ENCODE peak calls at places on chromosome 14, in nine cellular contexts. C is uterus, E is tibial nerve, M is small intestine, N is left ventricle myocardium inferior, S is AG04450, H is hepatocyte, Y is mammary epithelial cell, D is upper lobe of right lung. F is an unnamed sample. For H3K9me3, the result is how much of the 10 kb centered on the place peaks cover.

GRCh38 chr14:34364201-34364600 is 97.8 kb downstream of the SPTSSA start:
- DNase-seq in C (no peak), E (no peak), M (no peak), N (no peak), S (no peak), H (no peak), Y (no peak), D (no peak), F (no peak)

GRCh38 chr14:34465069-34465859 is 3.2 kb upstream of the SPTSSA start:
- DNase-seq in C (no peak), E (no peak), M (peak), N (no peak), S (no peak), H (peak), Y (no peak), D (no peak), F (no peak)

GRCh38 chr14:61368061-61368710 is 46.8 kb downstream of the PRKCH start:
- DNase-seq in C (no peak), E (no peak), M (no peak), N (no peak), S (no peak), H (no peak), Y (no peak), D (no peak), F (peak)

GRCh38 chr14:74239848-74240793 is 872 bp downstream of the VSX2 start:
- DNase-seq in C (no peak), E (no peak), M (no peak), N (no peak), S (no peak), H (no peak), Y (no peak), D (no peak), F (no peak)

GRCh38 chr14:33475623-33476022 is 475.3 kb downstream of the EGLN3 start:
- DNase-seq in C (no peak), E (peak), M (peak), N (no peak), S (no peak), H (peak), Y (peak), D (no peak), F (peak)

GRCh38 chr14:91745329-91745728 is 13.4 kb upstream of the CATSPERB start:
- DNase-seq in C (no peak), E (no peak), M (no peak), N (no peak), S (no peak), H (no peak), Y (peak), D (no peak), F (no peak)

GRCh38 chr14:60700598-60700997 is 23.6 kb downstream of the SIX4 start:
- DNase-seq in C (no peak), E (no peak), M (no peak), N (no peak), S (no peak), H (no peak), Y (no peak), D (no peak), F (no peak)

GRCh38 chr14:58533417-58533816 is 104.3 kb upstream of the DACT1 start:
- DNase-seq in C (no peak), E (no peak), M (no peak), N (no peak), S (no peak), H (peak), Y (no peak), D (no peak), F (no peak)

GRCh38 chr14:54428527-54428926 is 12.6 kb downstream of the CNIH1 start:
- DNase-seq in C (no peak), E (no peak), M (no peak), N (no peak), S (no peak), H (no peak), Y (no peak), D (no peak), F (no peak)

GRCh38 chr14:36582011-36582873 is at the start of gene NKX2-8:
- DNase-seq in C (no peak), E (no peak), M (no peak), N (no peak), S (no peak), H (peak), Y (peak), D (peak), F (no peak)

GRCh38 chr14:36580141-36580855 is 2.1 kb downstream of the NKX2-8 start:
- DNase-seq in C (no peak), E (no peak), M (no peak), N (no peak), S (no peak), H (no peak), Y (no peak), D (no peak), F (no peak)

GRCh38 chr14:36579573-36580140 is 2.8 kb downstream of the NKX2-8 start:
- DNase-seq in C (no peak), E (no peak), M (no peak), N (no peak), S (no peak), H (no peak), Y (no peak), D (no peak), F (no peak)

GRCh38 chr14:36582874-36583241 is 444 bp upstream of the NKX2-8 start:
- DNase-seq in C (no peak), E (no peak), M (no peak), N (no peak), S (no peak), H (no peak), Y (no peak), D (no peak), F (no peak)

DNA sequence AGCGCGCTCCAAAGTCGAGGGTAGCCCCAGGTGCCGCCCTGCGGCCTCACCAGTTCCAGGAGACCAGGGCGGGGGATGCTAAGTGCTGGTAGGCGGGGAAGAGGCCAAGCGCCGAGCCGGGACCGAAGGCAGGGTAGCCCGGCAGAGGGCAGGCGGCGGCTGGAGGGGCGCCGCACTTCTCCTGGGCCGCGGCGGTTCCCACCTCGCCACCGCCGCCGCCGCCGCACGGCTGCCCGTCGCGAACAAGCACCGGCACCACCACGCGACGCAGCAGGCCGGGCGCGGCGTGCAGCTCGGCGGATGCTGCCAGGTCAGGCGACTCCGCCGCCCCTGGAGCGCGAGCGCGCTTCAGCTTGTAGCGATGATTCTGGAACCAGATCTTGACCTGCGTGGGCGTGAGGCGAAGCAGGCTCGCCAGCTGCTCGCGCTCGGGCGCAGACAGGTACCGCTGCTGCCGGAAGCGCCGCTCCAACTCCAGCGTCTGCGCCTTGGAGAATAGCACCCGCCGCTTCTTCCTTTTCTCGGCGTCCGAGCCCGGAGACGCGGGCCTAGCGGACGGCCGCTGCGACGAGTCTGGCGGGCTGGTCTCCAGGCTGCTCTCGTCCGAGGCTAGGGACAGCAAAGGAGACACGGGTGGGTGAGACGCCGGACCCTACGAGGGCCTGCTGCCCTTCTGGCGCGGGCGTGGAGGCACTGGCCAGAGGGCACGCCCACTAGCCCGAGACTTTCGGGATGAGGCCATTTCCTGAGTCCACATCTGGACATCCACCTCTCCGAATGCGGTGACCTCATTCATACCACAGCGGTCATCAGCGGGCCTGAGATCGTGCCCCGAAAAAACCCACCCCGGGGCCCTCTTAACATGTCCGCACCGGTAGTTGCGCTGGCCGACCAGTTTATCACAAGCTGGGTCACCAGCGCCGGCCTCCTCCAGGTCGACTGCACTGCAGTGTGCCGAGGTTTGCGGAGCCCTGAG is 1.3 kb downstream of the NKX2-8 start:
- DNase-seq in C (no peak), E (no peak), M (no peak), N (peak), S (no peak), H (peak), Y (peak), D (peak), F (peak)
- H3K4me3 ChIP-seq in C (peak), E (peak), M (peak), N (peak), S (peak), H (peak), Y (peak), D (peak), F (peak)

DNA sequence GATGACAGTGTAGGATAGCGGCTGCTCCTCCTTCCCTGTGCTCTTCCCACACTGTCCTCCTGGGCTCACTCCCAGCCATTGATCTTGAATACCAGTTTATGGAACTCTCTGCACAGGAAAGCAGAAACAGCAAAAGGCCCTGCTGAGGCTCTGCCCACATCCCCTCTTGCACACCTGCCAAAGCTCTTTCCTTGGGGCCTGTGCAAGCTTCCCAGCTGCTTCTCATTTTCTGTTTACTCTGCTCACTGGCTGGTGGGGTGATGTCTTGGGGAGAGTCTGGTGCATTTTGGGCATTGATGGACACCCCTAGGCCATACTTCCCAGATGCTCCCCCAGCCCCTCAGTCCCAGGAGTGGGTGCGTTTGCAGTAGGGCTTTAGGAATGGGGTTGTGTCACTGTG is 361.8 kb downstream of the TMEM121 start:
- DNase-seq in C (no peak), E (no peak), M (no peak), N (no peak), S (no peak), H (no peak), Y (no peak), D (no peak), F (no peak)
- H3K9me3 ChIP-seq in C (under half), E (under half), M (under half), N (under half), S (half or more), H (under half), Y (under half), D (under half), F (under half)

GRCh38 chr14:76268013-76268376 is 107.9 kb upstream of the ESRRB start:
- DNase-seq in C (no peak), E (no peak), M (no peak), N (no peak), S (no peak), H (no peak), Y (no peak), D (no peak), F (no peak)
- H3K4me3 ChIP-seq in C (peak), E (peak), M (peak), N (peak), S (peak), H (peak), Y (peak), D (peak), F (peak)

GRCh38 chr14:85334316-85334715 is 195.6 kb upstream of the FLRT2 start:
- DNase-seq in C (no peak), E (no peak), M (no peak), N (no peak), S (no peak), H (no peak), Y (no peak), D (no peak), F (no peak)
- H3K9me3 ChIP-seq in C (under half), E (under half), M (under half), N (under half), S (under half), H (under half), Y (under half), D (under half), F (under half)

GRCh38 chr14:68364823-68365222 is 428.0 kb downstream of the ZFP36L1 start:
- DNase-seq in C (peak), E (no peak), M (no peak), N (no peak), S (no peak), H (no peak), Y (no peak), D (no peak), F (no peak)

GRCh38 chr14:68362841-68363240 is 430.0 kb downstream of the ZFP36L1 start:
- DNase-seq in C (no peak), E (no peak), M (no peak), N (no peak), S (no peak), H (no peak), Y (no peak), D (no peak), F (no peak)

GRCh38 chr14:68365228-68365627 is 427.6 kb downstream of the ZFP36L1 start:
- DNase-seq in C (no peak), E (no peak), M (no peak), N (no peak), S (peak), H (no peak), Y (peak), D (no peak), F (no peak)

GRCh38 chr14:68363401-68363800 is 429.5 kb downstream of the ZFP36L1 start:
- DNase-seq in C (no peak), E (no peak), M (no peak), N (no peak), S (no peak), H (no peak), Y (no peak), D (no peak), F (no peak)

GRCh38 chr14:68363841-68364711 is 428.8 kb downstream of the ZFP36L1 start:
- DNase-seq in C (peak), E (no peak), M (no peak), N (peak), S (no peak), H (peak), Y (no peak), D (peak), F (no peak)
- H3K4me3 ChIP-seq in C (no peak), E (no peak), M (no peak), N (no peak), S (no peak), H (no peak), Y (no peak), D (no peak), F (no peak)

DNA sequence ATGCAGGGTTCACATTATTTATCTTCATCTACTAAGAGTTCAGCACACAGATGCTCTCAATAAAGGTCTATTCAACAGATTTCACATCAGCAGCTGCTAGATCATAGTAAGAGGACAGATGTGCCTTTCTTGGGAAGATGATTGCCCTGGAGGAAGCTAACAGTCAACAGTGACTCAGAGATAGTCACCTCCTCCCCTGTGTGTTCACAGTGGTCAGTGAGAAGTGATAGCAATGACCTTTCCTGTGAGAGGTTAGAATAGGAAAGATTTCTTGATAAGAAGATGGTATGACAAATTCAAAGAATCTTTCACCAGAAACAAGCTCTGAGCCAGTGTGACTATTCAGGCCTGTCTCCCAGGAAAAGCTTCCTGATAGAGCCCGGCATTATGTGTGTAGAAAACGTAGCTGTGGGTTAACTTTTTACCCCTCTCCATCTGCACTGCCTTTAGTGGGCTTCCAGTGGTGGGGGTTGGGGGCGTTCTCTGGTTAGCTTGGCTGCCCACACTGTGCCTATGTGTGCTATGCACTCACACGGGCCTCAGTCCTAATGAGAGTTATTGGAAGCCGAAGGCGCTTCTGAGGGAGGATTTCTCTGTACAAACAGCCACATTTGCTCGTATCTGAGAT is 66.4 kb upstream of the ARHGAP5 start:
- DNase-seq in C (no peak), E (no peak), M (no peak), N (no peak), S (no peak), H (peak), Y (peak), D (no peak), F (no peak)
- H3K9me3 ChIP-seq in C (under half), E (under half), M (under half), N (under half), S (under half), H (under half), Y (under half), D (under half), F (under half)

GRCh38 chr14:26601856-26602255 is 4.0 kb upstream of the NOVA1 start:
- DNase-seq in C (no peak), E (no peak), M (no peak), N (no peak), S (no peak), H (no peak), Y (no peak), D (no peak), F (no peak)

GRCh38 chr14:26605602-26606001 is 7.8 kb upstream of the NOVA1 start:
- DNase-seq in C (no peak), E (no peak), M (no peak), N (no peak), S (no peak), H (no peak), Y (no peak), D (no peak), F (no peak)

GRCh38 chr14:26606729-26607128 is 8.9 kb upstream of the NOVA1 start:
- DNase-seq in C (no peak), E (no peak), M (no peak), N (no peak), S (no peak), H (no peak), Y (no peak), D (no peak), F (no peak)

GRCh38 chr14:26598672-26599131 is 869 bp upstream of the NOVA1 start:
- DNase-seq in C (no peak), E (peak), M (no peak), N (no peak), S (no peak), H (no peak), Y (no peak), D (no peak), F (no peak)

DNA sequence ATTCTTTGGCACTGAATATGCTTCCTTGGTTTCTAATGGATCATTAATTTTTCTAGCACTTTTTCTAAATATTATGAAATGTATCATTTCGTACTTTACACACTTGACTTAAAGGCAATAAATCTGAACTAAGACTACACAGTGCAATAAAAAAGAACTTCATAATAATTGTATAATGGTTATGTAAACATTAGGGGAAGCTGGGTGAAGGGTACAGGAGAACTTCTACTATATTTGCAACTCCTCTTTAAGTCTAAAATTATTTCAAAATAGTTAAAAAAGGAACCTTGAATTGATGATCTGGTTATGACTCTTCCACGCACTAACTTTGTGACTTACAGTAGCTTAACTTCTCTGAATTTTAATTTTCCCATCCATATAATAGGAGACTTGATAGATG is 5.1 kb upstream of the NOVA1 start:
- DNase-seq in C (no peak), E (no peak), M (no peak), N (no peak), S (no peak), H (no peak), Y (no peak), D (no peak), F (no peak)
- H3K4me3 ChIP-seq in C (no peak), E (no peak), M (no peak), N (no peak), S (no peak), H (no peak), Y (no peak), D (no peak), F (no peak)

F was measured in MG63.